ENCODE peak calls at places on chromosome 15, in five cellular contexts. C is SK-N-SH, Q is HCT116, J is endothelial cell of umbilical vein, Z is H1. A is an unnamed sample.

GRCh38 chr15:26453914-26454313 is 319.0 kb downstream of the GABRB3 start:
- DNase-seq in C (no peak), Q (no peak), Z (no peak), J (no peak), A (peak)

GRCh38 chr15:70493787-70494514 is 269.4 kb downstream of the UACA start:
- DNase-seq in J (no peak), C (no peak), Q (no peak), Z (no peak), A (no peak)

GRCh38 chr15:72472907-72473669 is 1.0 kb upstream of the ARIH1 start:
- DNase-seq in Z (no peak), J (no peak), C (no peak), Q (no peak), A (no peak)

GRCh38 chr15:72271895-72272212 is 500 bp downstream of the PARP6 start:
- DNase-seq in J (peak), Q (no peak), C (no peak), Z (no peak), A (peak)

GRCh38 chr15:41882689-41883483 is 11.0 kb downstream of the SPTBN5 start:
- DNase-seq in Z (no peak), C (no peak), Q (no peak), J (no peak), A (no peak)

GRCh38 chr15:91456921-91457320 is 356.9 kb downstream of the SV2B start:
- DNase-seq in Q (no peak), Z (no peak), C (no peak), J (no peak), A (no peak)

GRCh38 chr15:82309802-82310201 is 39.5 kb downstream of the GOLGA6L10 start:
- DNase-seq in J (no peak), C (no peak), Q (no peak), Z (no peak), A (no peak)

GRCh38 chr15:52368402-52368801 is 72.8 kb upstream of the MYO5C start:
- DNase-seq in Z (no peak), J (no peak), C (no peak), Q (no peak), A (no peak)

GRCh38 chr15:70672081-70672480 is 91.3 kb downstream of the UACA start:
- DNase-seq in C (no peak), J (peak), Z (no peak), Q (no peak), A (no peak)

GRCh38 chr15:81398910-81399551 is 25.0 kb upstream of the TMC3 start:
- DNase-seq in Z (no peak), Q (no peak), J (no peak), C (no peak), A (no peak)

GRCh38 chr15:43528542-43529007 is 11.2 kb downstream of the MAP1A start:
- DNase-seq in J (no peak), C (no peak), Q (no peak), Z (no peak), A (no peak)

GRCh38 chr15:56243117-56243773 is 434 bp downstream of the RFX7 start:
- DNase-seq in C (peak), J (peak), Z (no peak), Q (no peak), A (peak)

GRCh38 chr15:77853008-77853328 is 220.3 kb upstream of the LINGO1 start:
- DNase-seq in Z (no peak), C (no peak), J (no peak), Q (no peak), A (no peak)

GRCh38 chr15:49815937-49816336 is 195.1 kb downstream of the DTWD1 start:
- DNase-seq in C (no peak), J (no peak), Z (no peak), Q (no peak), A (no peak)

GRCh38 chr15:76336254-76337046 is at the start of gene ISL2:
- DNase-seq in J (peak), Z (peak), C (peak), Q (peak), A (peak)
- TF ChIP-seq POLR2AphosphoS5 in J (no peak), Z (peak), C (peak), Q (peak), A (peak)

GRCh38 chr15:40386480-40386879 is 4.0 kb downstream of the KNSTRN start:
- DNase-seq in Z (no peak), Q (no peak), J (no peak), C (no peak), A (no peak)
- H2AFZ ChIP-seq in Z (no peak), Q (no peak), J (no peak), C (no peak), A (no peak)

DNA sequence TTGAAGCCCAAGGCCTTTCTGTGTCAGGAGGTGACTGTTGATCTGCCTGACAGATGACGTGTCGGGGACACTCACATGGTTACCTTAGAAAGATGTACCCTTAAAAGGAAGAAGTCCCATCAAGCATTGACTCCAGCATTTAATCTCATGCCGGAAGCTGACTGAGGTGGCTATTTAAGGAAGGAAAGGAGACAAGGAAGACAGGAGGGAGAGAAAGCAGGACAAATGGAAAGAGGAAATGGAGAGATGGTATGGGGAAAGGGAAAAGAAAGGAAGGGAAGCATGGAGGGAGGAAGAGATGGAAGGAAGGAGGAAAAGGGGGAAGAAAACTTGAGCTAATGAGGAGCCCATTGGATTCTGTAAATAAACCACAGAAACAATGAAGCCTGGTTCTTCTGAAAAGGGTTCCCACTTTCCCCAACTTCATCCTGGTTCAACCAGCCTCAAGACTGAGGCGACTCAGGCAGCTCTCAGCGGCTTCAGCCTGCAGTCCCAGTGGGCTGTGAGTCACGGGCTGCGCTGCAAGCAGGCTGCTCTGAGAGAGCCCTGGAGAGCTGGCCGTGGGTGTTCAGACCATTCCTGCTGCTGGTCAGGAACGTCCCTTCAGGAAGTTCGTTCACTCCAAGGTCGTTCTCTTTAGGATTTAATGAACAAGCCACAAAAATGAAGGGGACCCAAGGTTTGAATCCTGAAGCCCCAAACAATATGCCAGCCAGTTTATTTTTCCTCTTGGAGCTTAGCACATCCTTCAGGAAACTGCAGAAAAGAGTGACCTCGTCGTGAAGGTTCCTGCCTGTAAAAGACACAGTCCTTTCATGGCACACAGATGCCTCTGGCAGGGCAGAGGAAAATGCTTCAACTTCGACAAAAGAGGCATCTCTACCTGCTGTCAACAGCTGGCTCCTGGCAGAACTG is 69.6 kb upstream of the THBS1 start:
- DNase-seq in Q (peak), Z (no peak), C (no peak), J (peak), A (no peak)
- TF ChIP-seq POLR2AphosphoS5 in Q (no peak), Z (no peak), C (no peak), J (no peak), A (no peak)

DNA sequence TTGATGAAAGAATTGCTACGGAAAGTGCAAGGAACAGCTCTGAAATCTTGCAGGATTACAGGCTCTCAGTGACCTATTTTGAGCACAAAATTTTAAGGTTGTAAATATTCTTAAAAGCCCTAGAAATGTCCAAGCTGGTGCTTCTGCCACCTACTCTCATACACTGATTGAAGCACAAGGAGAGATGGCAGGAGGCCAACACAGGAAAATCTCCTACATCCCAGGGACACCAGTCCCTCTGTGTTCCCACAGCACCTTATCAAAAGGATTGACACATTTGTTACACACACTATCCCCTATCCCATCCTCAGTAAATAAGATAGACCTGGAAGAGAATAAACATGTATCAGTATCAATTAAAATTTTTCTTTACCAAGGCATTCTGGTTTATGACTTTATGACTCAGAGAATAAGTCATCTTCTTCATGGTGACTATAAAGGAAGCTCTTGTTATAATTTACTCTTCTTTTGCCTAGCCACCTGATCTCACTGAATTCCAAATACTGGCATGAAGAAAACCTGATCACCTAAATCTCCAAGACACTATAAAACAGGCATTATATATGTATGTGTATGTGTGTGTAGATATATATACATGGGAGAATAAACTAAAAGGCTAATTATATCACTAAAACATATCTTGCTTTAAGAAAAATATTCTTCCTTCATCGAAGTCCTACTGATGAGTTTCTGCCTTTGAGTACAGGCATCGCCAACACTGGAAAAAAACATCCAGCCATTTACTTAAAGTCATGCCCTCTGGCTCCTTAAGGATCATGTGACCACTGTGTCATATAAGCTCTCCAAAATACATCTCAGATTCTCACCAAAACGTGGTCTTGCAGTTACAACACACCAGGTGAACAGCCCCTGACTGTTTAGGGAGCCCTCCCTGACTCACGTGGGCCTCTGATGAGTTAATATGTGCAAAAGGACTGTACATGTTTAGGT is 208.1 kb upstream of the NR2F2 start:
- DNase-seq in Q (peak), J (peak), C (no peak), Z (no peak), A (no peak)
- H2AFZ ChIP-seq in Q (peak), J (no peak), C (no peak), Z (no peak), A (no peak)

A was measured in GM23338.